ENCODE peak calls at places on chromosomes 7 and 10, in five cellular contexts. I, C, B, Z and F are unnamed samples.

GRCh38 chr10:8305871-8306652 is 251.6 kb downstream of the GATA3 start:
- DNase-seq in I (peak), C (no peak), B (no peak), Z (peak), F (no peak)

GRCh38 chr7:12564996-12565764 is 5.3 kb upstream of the SCIN start:
- DNase-seq in I (no peak), C (no peak), B (no peak), Z (peak), F (no peak)

GRCh38 chr10:123144697-123145541 is 3.0 kb upstream of the HMX2 start:
- DNase-seq in I (peak), C (no peak), B (peak), Z (no peak), F (no peak)

GRCh38 chr7:44994877-44995554 is 5.0 kb upstream of the CCM2 start:
- DNase-seq in I (no peak), C (no peak), B (no peak), Z (no peak), F (no peak)

GRCh38 chr10:3720228-3721019 is 64.6 kb downstream of the KLF6 start:
- DNase-seq in I (peak), C (no peak), B (no peak), Z (peak), F (no peak)

GRCh38 chr7:83326223-83326622 is 163.5 kb upstream of the PCLO start:
- DNase-seq in I (no peak), C (no peak), B (no peak), Z (peak), F (no peak)

GRCh38 chr10:79392020-79392398 is 44.7 kb downstream of the PPIF start:
- DNase-seq in I (no peak), C (no peak), B (no peak), Z (no peak), F (no peak)

GRCh38 chr10:38054361-38054797 is 39.8 kb upstream of the ZNF37A start:
- DNase-seq in I (peak), C (no peak), B (no peak), Z (peak), F (no peak)

GRCh38 chr10:102473445-102474331 is 22.3 kb upstream of the C10orf95 start:
- DNase-seq in I (no peak), C (no peak), B (no peak), Z (no peak), F (no peak)

GRCh38 chr7:54015251-54015650 is 526.9 kb upstream of the VSTM2A start:
- DNase-seq in I (peak), C (no peak), B (no peak), Z (no peak), F (no peak)

GRCh38 chr7:151245360-151246160 is 2.9 kb downstream of the SMARCD3 start:
- DNase-seq in I (no peak), C (no peak), B (peak), Z (no peak), F (peak)

GRCh38 chr7:32335107-32335506 is 155.1 kb downstream of the LSM5 start:
- DNase-seq in I (peak), C (no peak), B (no peak), Z (no peak), F (no peak)

GRCh38 chr7:100942038-100942774 is 7.1 kb upstream of the MUC3A start:
- DNase-seq in I (peak), C (no peak), B (no peak), Z (no peak), F (no peak)

GRCh38 chr7:30617359-30617758 is 22.7 kb downstream of the GARS1 start:
- DNase-seq in I (no peak), C (no peak), B (no peak), Z (no peak), F (no peak)

GRCh38 chr7:44511863-44512468 is 21.5 kb upstream of the NUDCD3 start:
- DNase-seq in I (no peak), C (no peak), B (no peak), Z (no peak), F (no peak)

GRCh38 chr10:102777696-102778530 is 34.2 kb downstream of the WBP1L start:
- DNase-seq in I (no peak), C (no peak), B (no peak), Z (no peak), F (no peak)

GRCh38 chr10:105793071-105793470 is 1152.0 kb downstream of the SORCS3 start:
- DNase-seq in I (no peak), C (no peak), B (no peak), Z (no peak), F (no peak)